ENCODE peak calls at places on chromosomes 7 and 10, in four cellular contexts. L, X, F and N are unnamed samples.

GRCh38 chr7:2864999-2865670 is 21.0 kb upstream of the GNA12 start:
- DNase-seq in L (peak; percentile 67), X (peak; percentile 83), F (peak; percentile 89), N (no peak)

GRCh38 chr10:14200645-14201534 is 129.8 kb downstream of the FRMD4A start:
- DNase-seq in L (no peak), X (no peak), F (no peak), N (no peak)

GRCh38 chr10:99850041-99850766 is 67.8 kb downstream of the ABCC2 start:
- DNase-seq in L (no peak), X (no peak), F (no peak), N (no peak)

GRCh38 chr10:8070440-8070839 is 16.0 kb downstream of the GATA3 start:
- DNase-seq in L (no peak), X (no peak), F (no peak), N (no peak)

GRCh38 chr10:34727595-34728033 is 87.5 kb downstream of the PARD3 start:
- DNase-seq in L (peak; percentile 62), X (no peak), F (no peak), N (no peak)

GRCh38 chr10:50561266-50561665 is 62.5 kb downstream of the SGMS1 start:
- DNase-seq in L (no peak), X (no peak), F (no peak), N (no peak)

GRCh38 chr10:76270464-76270863 is 839.0 kb downstream of the LRMDA start:
- DNase-seq in L (no peak), X (no peak), F (no peak), N (no peak)

GRCh38 chr10:106107711-106108110 is 1056.8 kb downstream of the SORCS1 start:
- DNase-seq in L (no peak), X (no peak), F (no peak), N (no peak)

GRCh38 chr7:7795736-7796135 is 77.3 kb upstream of the RPA3 start:
- DNase-seq in L (no peak), X (no peak), F (no peak), N (no peak)